ENCODE peak calls at places on chromosomes 7 and 10, in five cellular contexts. One of them, this sample, is unnamed.

GRCh38 chr10:123297175-123297574 is 143.0 kb downstream of the BUB3 start:
- DNase-seq in H54: no peak
- DNase-seq in GM10248: no peak
- DNase-seq in iris pigment epithelial cell: no peak
- DNase-seq in lower leg skin: peak
- DNase-seq in this sample: no peak

GRCh38 chr10:110268442-110268841 is 36.3 kb downstream of the SMNDC1 start:
- DNase-seq in H54: no peak
- DNase-seq in GM10248: no peak
- DNase-seq in iris pigment epithelial cell: no peak
- DNase-seq in lower leg skin: no peak
- DNase-seq in this sample: no peak

GRCh38 chr7:21939136-21939857 is 6.4 kb downstream of the CDCA7L start:
- DNase-seq in H54: no peak
- DNase-seq in GM10248: peak
- DNase-seq in iris pigment epithelial cell: peak
- DNase-seq in lower leg skin: no peak
- DNase-seq in this sample: peak

GRCh38 chr7:131564640-131565039 is 8.2 kb upstream of the PODXL start:
- DNase-seq in H54: no peak
- DNase-seq in GM10248: no peak
- DNase-seq in iris pigment epithelial cell: no peak
- DNase-seq in lower leg skin: no peak
- DNase-seq in this sample: no peak

GRCh38 chr7:36496576-36496975 is 106.9 kb downstream of the ANLN start:
- DNase-seq in H54: no peak
- DNase-seq in GM10248: no peak
- DNase-seq in iris pigment epithelial cell: no peak
- DNase-seq in lower leg skin: no peak
- DNase-seq in this sample: no peak

GRCh38 chr10:51602326-51602725 is 97.1 kb downstream of the CSTF2T start:
- DNase-seq in H54: no peak
- DNase-seq in GM10248: no peak
- DNase-seq in iris pigment epithelial cell: no peak
- DNase-seq in lower leg skin: no peak
- DNase-seq in this sample: no peak

GRCh38 chr7:107622429-107622828 is 38.2 kb upstream of the SLC26A4 start:
- DNase-seq in H54: peak
- DNase-seq in GM10248: no peak
- DNase-seq in iris pigment epithelial cell: peak
- DNase-seq in lower leg skin: no peak
- DNase-seq in this sample: no peak

GRCh38 chr10:80405636-80406035 is 2.7 kb upstream of the PRXL2A start:
- DNase-seq in H54: no peak
- DNase-seq in GM10248: no peak
- DNase-seq in iris pigment epithelial cell: peak
- DNase-seq in lower leg skin: peak
- DNase-seq in this sample: no peak

GRCh38 chr7:24560772-24561171 is 12.5 kb upstream of the PALS2 start:
- DNase-seq in H54: no peak
- DNase-seq in GM10248: no peak
- DNase-seq in iris pigment epithelial cell: no peak
- DNase-seq in lower leg skin: no peak
- DNase-seq in this sample: no peak

GRCh38 chr7:14900051-14900450 is 2.5 kb downstream of the DGKB start:
- DNase-seq in H54: no peak
- DNase-seq in GM10248: no peak
- DNase-seq in iris pigment epithelial cell: no peak
- DNase-seq in lower leg skin: no peak
- DNase-seq in this sample: no peak